ENCODE peak calls at places on chromosome 5, in seven cellular contexts. K, I, A, Z, N, G and V are unnamed samples.

GRCh38 chr5:90410178-90410762 is 714 bp upstream of the CETN3 start:
- DNase-seq in K (no peak), I (no peak), A (no peak), Z (no peak), N (no peak), G (no peak), V (no peak)

GRCh38 chr5:95069948-95070347 is 214.9 kb downstream of the MCTP1 start:
- DNase-seq in K (no peak), I (no peak), A (no peak), Z (no peak), N (no peak), G (no peak), V (no peak)

GRCh38 chr5:98700730-98701129 is 72.7 kb upstream of the RGMB start:
- DNase-seq in K (no peak), I (no peak), A (no peak), Z (peak; percentile 13), N (no peak), G (no peak), V (no peak)

GRCh38 chr5:54529565-54529964 is 12.0 kb downstream of the SNX18 start:
- DNase-seq in K (no peak), I (no peak), A (no peak), Z (no peak), N (no peak), G (no peak), V (no peak)

GRCh38 chr5:87243161-87243877 is 24.4 kb upstream of the RASA1 start:
- DNase-seq in K (no peak), I (peak; percentile 42), A (peak; percentile 88), Z (peak; percentile 73), N (no peak), G (no peak), V (peak; percentile 42)

GRCh38 chr5:74394924-74395880 is 245.3 kb downstream of the ENC1 start:
- DNase-seq in K (no peak), I (peak; percentile 62), A (no peak), Z (no peak), N (no peak), G (peak; percentile 55), V (peak; percentile 77)

GRCh38 chr5:1570975-1571374 is 47.2 kb upstream of the LPCAT1 start:
- DNase-seq in K (no peak), I (no peak), A (no peak), Z (no peak), N (no peak), G (no peak), V (no peak)

GRCh38 chr5:83000922-83001321 is 76.3 kb downstream of the TMEM167A start:
- DNase-seq in K (no peak), I (no peak), A (no peak), Z (no peak), N (no peak), G (no peak), V (peak; percentile 61)

GRCh38 chr5:150070277-150070638 is 16.1 kb downstream of the CSF1R start:
- DNase-seq in K (peak; percentile 19), I (no peak), A (no peak), Z (no peak), N (no peak), G (peak; percentile 70), V (no peak)

GRCh38 chr5:132775439-132776076 is 1.5 kb downstream of the SEPTIN8 start:
- DNase-seq in K (no peak), I (peak; percentile 72), A (no peak), Z (no peak), N (no peak), G (peak; percentile 19), V (peak; percentile 92)

GRCh38 chr5:167072225-167072624 is 1219.2 kb upstream of the WWC1 start:
- DNase-seq in K (no peak), I (no peak), A (no peak), Z (peak; percentile 5), N (no peak), G (no peak), V (no peak)

DNA sequence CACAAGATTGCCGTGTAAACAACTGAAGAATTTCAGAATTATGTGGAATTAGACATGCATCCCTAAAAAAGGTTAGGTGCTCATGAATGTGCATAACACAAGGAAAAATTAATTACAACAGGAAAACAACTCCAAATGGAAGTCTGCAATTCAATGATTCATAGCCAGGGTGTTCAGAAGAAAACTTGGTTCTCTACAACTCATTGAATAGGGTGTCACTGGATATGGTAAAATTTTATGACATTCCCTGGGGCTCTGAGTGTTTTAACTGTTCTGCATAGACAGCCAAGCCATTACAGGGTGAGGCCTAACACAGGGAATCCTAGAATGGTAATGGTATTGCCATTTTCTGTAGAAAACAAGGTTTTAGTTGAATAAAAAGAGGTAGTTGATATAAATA is 24.4 kb upstream of the ZSWIM6 start:
- DNase-seq in K (no peak), I (no peak), A (no peak), Z (no peak), N (no peak), G (no peak), V (no peak)
- H3K4me3 ChIP-seq in K (no peak overlapping the region), I (no peak overlapping the region), A (no peak overlapping the region), Z (no peak overlapping the region), N (no peak overlapping the region), G (no peak overlapping the region), V (no peak overlapping the region)

GRCh38 chr5:14204011-14204670 is 61.0 kb downstream of the TRIO start:
- DNase-seq in K (no peak), I (no peak), A (no peak), Z (no peak), N (no peak), G (no peak), V (no peak)
- H3K4me3 ChIP-seq in K (no peak overlapping the region), I (no peak overlapping the region), A (no peak overlapping the region), Z (no peak overlapping the region), N (no peak overlapping the region), G (no peak overlapping the region), V (no peak overlapping the region)

DNA sequence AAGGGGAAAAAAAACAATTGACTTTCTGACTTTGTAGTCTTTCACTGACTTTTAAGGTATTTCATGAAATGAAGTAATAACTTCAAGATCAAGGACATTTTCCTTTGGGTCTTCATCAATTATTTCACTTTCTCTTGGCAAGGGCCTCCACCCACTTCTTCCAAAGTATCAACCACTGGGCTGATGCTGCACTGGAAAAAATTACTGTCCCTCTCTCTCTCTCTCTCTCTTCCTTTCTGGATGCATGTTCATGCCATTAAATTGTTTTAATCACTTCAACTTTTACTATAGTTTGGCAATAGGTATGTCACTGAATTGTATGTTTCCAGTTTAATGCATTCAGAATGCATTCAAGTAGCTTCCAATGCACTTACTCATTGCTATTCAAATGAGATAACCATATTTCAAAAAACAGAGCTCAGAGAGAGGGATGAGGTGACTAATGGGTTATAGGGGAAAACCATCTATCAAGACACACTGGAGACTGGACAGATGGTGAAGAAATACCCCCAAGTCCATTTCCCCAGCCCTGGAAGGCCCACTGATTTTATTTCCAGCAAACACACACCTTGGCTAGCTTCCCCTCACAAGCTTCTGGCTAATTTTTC is 585.3 kb downstream of the EBF1 start:
- DNase-seq in K (no peak), I (no peak), A (peak; percentile 13), Z (peak; percentile 24), N (no peak), G (no peak), V (no peak)
- H3K4me3 ChIP-seq in K (no peak overlapping the region), I (no peak overlapping the region), A (no peak overlapping the region), Z (no peak overlapping the region), N (no peak overlapping the region), G (no peak overlapping the region), V (no peak overlapping the region)

GRCh38 chr5:138849439-138849838 is 25.7 kb downstream of the LRRTM2 start:
- DNase-seq in K (no peak), I (no peak), A (peak; percentile 36), Z (no peak), N (no peak), G (no peak), V (no peak)

GRCh38 chr5:138841531-138841930 is 33.6 kb downstream of the LRRTM2 start:
- DNase-seq in K (no peak), I (no peak), A (no peak), Z (no peak), N (no peak), G (no peak), V (no peak)

GRCh38 chr5:138844812-138845513 is 30.2 kb downstream of the LRRTM2 start:
- DNase-seq in K (no peak), I (peak; percentile 46), A (peak; percentile 88), Z (peak; percentile 82), N (no peak), G (no peak), V (no peak)

GRCh38 chr5:138840100-138840499 is 35.0 kb downstream of the LRRTM2 start:
- DNase-seq in K (no peak), I (no peak), A (no peak), Z (no peak), N (no peak), G (no peak), V (no peak)

GRCh38 chr5:138843789-138844461 is 31.2 kb downstream of the LRRTM2 start:
- DNase-seq in K (no peak), I (no peak), A (peak; percentile 7), Z (no peak), N (no peak), G (no peak), V (no peak)
- H3K4me3 ChIP-seq in K (no peak overlapping the region), I (no peak overlapping the region), A (no peak overlapping the region), Z (no peak overlapping the region), N (no peak overlapping the region), G (no peak overlapping the region), V (no peak overlapping the region)

GRCh38 chr5:41176952-41177351 is 36.4 kb downstream of the C6 start:
- DNase-seq in K (no peak), I (no peak), A (peak; percentile 82), Z (no peak), N (no peak), G (no peak), V (no peak)
- H3K4me3 ChIP-seq in K (no peak overlapping the region), I (no peak overlapping the region), A (no peak overlapping the region), Z (no peak overlapping the region), N (no peak overlapping the region), G (no peak overlapping the region), V (no peak overlapping the region)

GRCh38 chr5:154482528-154483449 is 4.8 kb upstream of the HAND1 start:
- DNase-seq in K (no peak), I (no peak), A (no peak), Z (no peak), N (no peak), G (no peak), V (no peak)
- H3K4me3 ChIP-seq in K (no peak overlapping the region), I (no peak overlapping the region), A (no peak overlapping the region), Z (no peak overlapping the region), N (no peak overlapping the region), G (no peak overlapping the region), V (no peak overlapping the region)

GRCh38 chr5:23012842-23013241 is 159.7 kb upstream of the CDH12 start:
- DNase-seq in K (no peak), I (no peak), A (no peak), Z (no peak), N (no peak), G (no peak), V (no peak)
- H3K4me3 ChIP-seq in K (peak overlapping the region; percentile 20), I (no peak overlapping the region), A (no peak overlapping the region), Z (no peak overlapping the region), N (peak overlapping the region; percentile 40), G (no peak overlapping the region), V (no peak overlapping the region)